ENCODE peak calls at places on chromosomes 4 and X, in five cellular contexts. T, G, I, M and Q are unnamed samples.

GRCh38 chr4:121273191-121273590 is 107.6 kb downstream of the QRFPR start:
- DNase-seq in M (no peak), I (no peak), T (no peak), G (no peak), Q (no peak)

GRCh38 chr4:147060171-147060931 is 114.7 kb upstream of the TTC29 start:
- DNase-seq in T (no peak), M (no peak), G (no peak), I (no peak), Q (no peak)

GRCh38 chr4:3041192-3042142 is 32.9 kb downstream of the HTT-AS start:
- DNase-seq in M (peak; percentile 84), G (peak; percentile 62), T (peak; percentile 91), I (peak; percentile 63), Q (no peak)

GRCh38 chr4:39823193-39823592 is 125.3 kb downstream of the UBE2K start:
- DNase-seq in G (no peak), T (no peak), M (no peak), I (no peak), Q (no peak)

GRCh38 chr4:77849278-77849965 is 13.2 kb upstream of the MRPL1 start:
- DNase-seq in M (no peak), G (no peak), I (no peak), T (peak; percentile 34), Q (no peak)

GRCh38 chr4:140884431-140885058 is 128.4 kb upstream of the TBC1D9 start:
- DNase-seq in T (no peak), G (peak; percentile 39), I (peak; percentile 79), M (peak; percentile 75), Q (no peak)

GRCh38 chr4:37540486-37540885 is 145.7 kb downstream of the RELL1 start:
- DNase-seq in I (peak; percentile 9), G (no peak), T (no peak), M (no peak), Q (peak; percentile 22)

GRCh38 chr4:7514789-7515188 is 80.1 kb upstream of the PSAPL1 start:
- DNase-seq in I (no peak), T (no peak), M (no peak), G (no peak), Q (no peak)

GRCh38 chrX:115251458-115252233 is 17.8 kb upstream of the LRCH2 start:
- DNase-seq in G (no peak), M (no peak), T (no peak), I (no peak), Q (no peak)

GRCh38 chr4:128940966-128941365 is 131.5 kb downstream of the JADE1 start:
- DNase-seq in T (no peak), G (no peak), I (no peak), M (no peak), Q (no peak)

GRCh38 chrX:17680732-17681413 is 56.4 kb upstream of the SCML1 start:
- DNase-seq in T (no peak), G (no peak), I (no peak), M (no peak), Q (no peak)

GRCh38 chr4:61427099-61427817 is 227.1 kb downstream of the ADGRL3 start:
- DNase-seq in M (no peak), I (peak; percentile 98), T (no peak), G (no peak), Q (no peak)

GRCh38 chr4:147480891-147481576 is at the start of gene EDNRA:
- DNase-seq in G (peak; percentile 84), T (peak; percentile 77), I (peak; percentile 12), M (no peak), Q (peak; percentile 61)

GRCh38 chr4:140219567-140219966 is 65.6 kb upstream of the MAML3 start:
- DNase-seq in I (no peak), M (no peak), G (no peak), T (no peak), Q (no peak)

GRCh38 chrX:132023117-132023895 is at the start of gene STK26:
- DNase-seq in M (peak; percentile 89), G (peak; percentile 77), I (peak; percentile 84), T (peak; percentile 95), Q (peak; percentile 85)

GRCh38 chr4:20284990-20285389 is 33.3 kb downstream of the SLIT2 start:
- DNase-seq in I (peak; percentile 32), T (no peak), G (no peak), M (no peak), Q (no peak)

GRCh38 chr4:90515191-90515590 is 388.0 kb downstream of the CCSER1 start:
- DNase-seq in T (no peak), G (no peak), I (no peak), M (no peak), Q (no peak)

GRCh38 chr4:70927502-70928139 is 25.5 kb downstream of the MOB1B start:
- DNase-seq in I (no peak), T (no peak), M (peak; percentile 53), G (no peak), Q (no peak)

DNA sequence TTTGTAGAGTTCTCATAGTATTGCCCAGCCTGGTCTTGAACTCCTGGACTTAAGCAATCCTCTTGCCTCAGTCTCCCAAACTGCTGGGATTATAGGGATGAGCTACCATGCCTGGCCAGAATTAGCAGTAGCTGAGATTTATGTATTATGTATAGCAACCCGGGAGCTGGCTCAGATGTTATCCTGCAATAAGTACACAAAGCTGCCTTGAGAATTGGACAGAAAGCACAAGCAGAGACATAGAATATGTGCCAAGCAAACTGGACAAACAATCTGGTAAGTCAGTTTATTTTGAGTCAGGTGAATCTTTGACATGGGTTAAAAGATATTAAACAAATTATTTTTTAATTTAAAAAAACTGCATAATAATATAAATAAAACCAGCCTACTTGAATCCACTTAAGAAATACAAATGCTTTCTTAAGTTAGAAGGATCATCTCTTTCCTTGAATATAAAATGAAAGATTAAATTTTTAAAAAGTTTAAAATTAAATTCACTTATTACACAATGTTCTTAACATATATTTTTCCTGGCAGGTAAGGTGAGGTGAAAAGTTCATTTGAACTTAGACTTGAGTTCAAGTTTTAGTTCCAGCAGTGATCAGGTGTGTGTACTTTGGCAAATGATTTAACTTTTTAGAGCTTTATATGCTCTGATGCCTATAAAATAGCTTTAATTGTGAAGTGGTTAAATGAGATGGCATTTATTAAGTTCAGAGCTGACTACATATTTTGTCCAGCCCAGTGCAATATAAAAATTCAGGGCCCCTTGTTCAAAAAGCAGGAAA is 87.8 kb upstream of the ACSL1 start:
- DNase-seq in T (no peak), G (no peak), M (no peak), I (no peak), Q (no peak)
- H3K9me3 ChIP-seq in T (no peaks in the 10 kb centered on the region), G (no peaks in the 10 kb centered on the region), M (no peaks in the 10 kb centered on the region), I (no peaks in the 10 kb centered on the region), Q (peaks cover 8% of the 10 kb centered on the region)

DNA sequence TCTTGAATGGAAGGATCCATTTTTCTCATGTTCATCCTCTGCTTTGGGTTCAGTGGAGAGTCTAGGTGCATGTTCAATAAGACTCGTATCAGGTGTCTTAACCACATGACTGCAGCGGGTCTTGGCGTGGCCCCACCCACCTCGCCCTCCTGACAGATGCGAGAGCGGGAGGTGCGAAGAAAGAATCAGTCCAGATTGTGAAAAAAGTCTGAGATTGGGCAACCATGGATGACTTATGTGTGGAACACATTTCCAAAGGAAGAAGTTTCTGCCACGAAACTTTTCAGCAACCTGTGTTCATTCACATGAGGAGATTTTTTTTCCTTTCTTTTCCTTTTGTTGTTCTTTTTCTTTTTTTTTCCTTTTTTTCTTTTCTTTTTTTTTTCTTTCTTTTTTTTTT is 66.8 kb downstream of the NSD2 start:
- DNase-seq in T (no peak), I (no peak), G (no peak), M (no peak), Q (no peak)
- H3K36me3 ChIP-seq in T (peaks cover 81% of the 10 kb centered on the region), I (peaks cover 25% of the 10 kb centered on the region), G (peaks cover 54% of the 10 kb centered on the region), M (no peaks in the 10 kb centered on the region), Q (peaks cover 4% of the 10 kb centered on the region)

DNA sequence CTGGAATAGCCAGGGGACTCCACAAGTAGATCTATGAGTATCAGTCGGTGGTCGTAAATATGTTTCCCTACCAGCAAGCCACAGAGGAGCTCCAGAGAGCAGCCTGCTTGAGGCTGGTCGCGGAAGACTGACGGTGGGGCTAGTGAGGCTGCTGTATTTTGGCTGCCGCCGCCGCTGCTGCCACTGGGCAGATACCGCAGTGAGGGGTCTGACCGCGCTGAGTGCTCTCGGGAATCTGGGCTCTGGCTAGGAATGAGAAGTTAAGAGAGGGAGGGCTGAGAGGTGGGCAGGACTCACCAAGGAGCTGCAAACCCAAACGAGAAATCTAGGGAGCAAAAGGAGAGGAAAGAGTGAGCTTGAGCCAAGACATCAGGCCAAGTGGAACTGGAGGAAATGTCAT is at the start of gene EXOC1L:
- DNase-seq in I (no peak), T (no peak), M (no peak), G (peak; percentile 75), Q (no peak)
- H3K4me3 ChIP-seq in I (no peak within 1 kb of the TSS), T (no peak within 1 kb of the TSS), M (no peak within 1 kb of the TSS), G (peak within 1 kb of the TSS; percentile 42), Q (no peak within 1 kb of the TSS)

GRCh38 chrX:81957318-81957717 is 755.4 kb downstream of the SH3BGRL start:
- DNase-seq in I (no peak), T (no peak), G (no peak), M (no peak), Q (no peak)

DNA sequence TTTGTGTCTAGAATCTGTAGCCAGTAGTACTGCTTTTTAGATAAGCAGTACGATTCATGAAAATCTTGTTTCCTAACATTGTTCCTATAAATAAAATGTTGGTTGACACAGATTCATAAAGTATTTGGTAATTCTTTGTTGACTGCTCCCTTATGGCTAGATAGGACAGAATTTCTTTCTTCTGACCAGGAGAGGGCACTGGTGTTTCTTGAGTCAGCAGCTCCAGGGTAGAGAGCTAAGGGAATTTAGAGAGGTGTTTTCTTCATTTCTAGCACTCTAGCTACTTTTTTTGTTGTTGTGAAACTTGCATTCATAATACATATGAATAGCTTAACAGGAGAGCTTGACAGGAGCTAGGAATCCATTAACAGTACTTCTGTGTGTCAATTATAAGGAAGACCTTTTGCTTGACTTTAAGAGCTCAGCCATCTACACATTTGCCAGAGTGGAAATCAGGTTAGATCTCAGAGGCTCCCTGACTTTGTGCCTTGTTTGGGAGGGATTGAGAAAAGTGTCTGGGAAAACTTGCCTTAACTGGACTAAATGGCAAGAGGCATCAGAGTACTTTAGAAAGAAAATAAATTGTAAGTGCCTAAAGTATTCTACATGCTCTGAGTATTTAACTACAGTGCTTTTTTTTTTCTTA is 756.1 kb downstream of the SH3BGRL start:
- DNase-seq in G (peak; percentile 24), T (no peak), M (no peak), I (peak; percentile 50), Q (no peak)
- H3K9me3 ChIP-seq in G (no peaks in the 10 kb centered on the region), T (no peaks in the 10 kb centered on the region), M (no peaks in the 10 kb centered on the region), I (no peaks in the 10 kb centered on the region), Q (no peaks in the 10 kb centered on the region)

DNA sequence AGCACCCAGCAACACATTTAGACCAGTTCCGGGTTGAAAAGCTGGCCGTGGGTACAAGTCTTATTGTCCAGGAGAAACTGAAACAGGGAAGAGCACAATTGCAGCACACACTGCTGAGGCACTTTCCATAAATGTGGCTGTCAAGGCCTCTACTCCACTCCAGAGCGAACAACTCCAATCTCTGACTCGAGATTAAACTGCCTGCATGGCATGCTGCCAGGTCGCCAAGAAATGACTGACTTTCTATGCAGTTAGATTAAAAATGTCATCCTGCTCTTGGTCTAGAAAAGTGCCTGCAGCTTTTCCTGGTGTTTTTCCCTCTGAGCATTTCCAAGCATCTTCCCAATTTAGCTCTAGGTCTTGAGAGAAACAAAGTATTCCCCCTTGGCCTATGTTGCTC is 260.6 kb upstream of the EMCN start:
- DNase-seq in M (no peak), G (no peak), T (no peak), I (no peak), Q (peak; percentile 60)
- H3K36me3 ChIP-seq in M (no peaks in the 10 kb centered on the region), G (no peaks in the 10 kb centered on the region), T (no peaks in the 10 kb centered on the region), I (no peaks in the 10 kb centered on the region), Q (no peaks in the 10 kb centered on the region)

GRCh38 chrX:154967603-154968002 is 54.9 kb downstream of the F8 start:
- DNase-seq in M (no peak), T (no peak), I (peak; percentile 71), G (no peak), Q (no peak)

GRCh38 chrX:154968353-154968752 is 54.2 kb downstream of the F8 start:
- DNase-seq in G (no peak), T (no peak), M (no peak), I (no peak), Q (no peak)
- H3K4me3 ChIP-seq in G (no peak overlapping the region), T (no peak overlapping the region), M (no peak overlapping the region), I (no peak overlapping the region), Q (no peak overlapping the region)